ENCODE peak calls at places on chromosomes 2 and 18, in nine cellular contexts. One of them, this sample, is unnamed. For H3K4me1, the result is how much of the 10 kb centered on the place peaks cover.

GRCh38 chr18:59272221-59272888 is 899 bp downstream of the RAX start:
- DNase-seq in kidney: peak
- DNase-seq in stomach: no peak
- DNase-seq in CD4-positive, CD25-positive, alpha-beta regulatory T cell: no peak
- DNase-seq in hepatocyte: no peak
- DNase-seq in astrocyte: no peak
- DNase-seq in CD8-positive, alpha-beta T cell: no peak
- DNase-seq in vagina: no peak
- DNase-seq in uterus: no peak
- DNase-seq in this sample: no peak

GRCh38 chr2:110793034-110793433 is 60.7 kb downstream of the ACOXL start:
- DNase-seq in CD8-positive, alpha-beta T cell: no peak
- DNase-seq in uterus: no peak
- DNase-seq in vagina: no peak
- DNase-seq in stomach: no peak
- DNase-seq in hepatocyte: no peak
- DNase-seq in CD4-positive, CD25-positive, alpha-beta regulatory T cell: no peak
- DNase-seq in astrocyte: no peak
- DNase-seq in kidney: no peak
- DNase-seq in this sample: no peak

GRCh38 chr2:61135510-61135909 is 26.5 kb upstream of the C2orf74 start:
- DNase-seq in hepatocyte: peak
- DNase-seq in astrocyte: peak
- DNase-seq in CD4-positive, CD25-positive, alpha-beta regulatory T cell: no peak
- DNase-seq in CD8-positive, alpha-beta T cell: no peak
- DNase-seq in vagina: no peak
- DNase-seq in uterus: no peak
- DNase-seq in kidney: no peak
- DNase-seq in stomach: no peak
- DNase-seq in this sample: peak

GRCh38 chr2:20925265-20925889 is 102.5 kb upstream of the LDAH start:
- DNase-seq in CD8-positive, alpha-beta T cell: no peak
- DNase-seq in vagina: no peak
- DNase-seq in hepatocyte: peak
- DNase-seq in kidney: no peak
- DNase-seq in uterus: no peak
- DNase-seq in stomach: no peak
- DNase-seq in astrocyte: no peak
- DNase-seq in CD4-positive, CD25-positive, alpha-beta regulatory T cell: no peak
- DNase-seq in this sample: no peak

GRCh38 chr18:55932675-55933074 is 344.7 kb upstream of the TCF4 start:
- DNase-seq in uterus: no peak
- DNase-seq in stomach: no peak
- DNase-seq in astrocyte: no peak
- DNase-seq in vagina: no peak
- DNase-seq in CD8-positive, alpha-beta T cell: no peak
- DNase-seq in CD4-positive, CD25-positive, alpha-beta regulatory T cell: no peak
- DNase-seq in hepatocyte: peak
- DNase-seq in kidney: no peak
- DNase-seq in this sample: no peak

GRCh38 chr2:224156436-224156835 is 117.3 kb upstream of the SERPINE2 start:
- DNase-seq in CD4-positive, CD25-positive, alpha-beta regulatory T cell: no peak
- DNase-seq in stomach: no peak
- DNase-seq in hepatocyte: no peak
- DNase-seq in uterus: no peak
- DNase-seq in kidney: no peak
- DNase-seq in astrocyte: no peak
- DNase-seq in vagina: no peak
- DNase-seq in CD8-positive, alpha-beta T cell: no peak
- DNase-seq in this sample: no peak

GRCh38 chr2:27857417-27858172 is 32.6 kb downstream of the RBKS start:
- DNase-seq in vagina: no peak
- DNase-seq in astrocyte: peak
- DNase-seq in stomach: no peak
- DNase-seq in hepatocyte: no peak
- DNase-seq in CD4-positive, CD25-positive, alpha-beta regulatory T cell: no peak
- DNase-seq in uterus: no peak
- DNase-seq in CD8-positive, alpha-beta T cell: no peak
- DNase-seq in kidney: no peak
- DNase-seq in this sample: no peak

GRCh38 chr18:73684651-73685050 is 463.0 kb downstream of the FBXO15 start:
- DNase-seq in kidney: no peak
- DNase-seq in uterus: no peak
- DNase-seq in vagina: no peak
- DNase-seq in astrocyte: peak
- DNase-seq in CD8-positive, alpha-beta T cell: no peak
- DNase-seq in hepatocyte: no peak
- DNase-seq in stomach: no peak
- DNase-seq in CD4-positive, CD25-positive, alpha-beta regulatory T cell: no peak
- DNase-seq in this sample: no peak

GRCh38 chr18:49647496-49648168 is 85.8 kb downstream of the LIPG start:
- DNase-seq in kidney: no peak
- DNase-seq in vagina: no peak
- DNase-seq in stomach: no peak
- DNase-seq in CD4-positive, CD25-positive, alpha-beta regulatory T cell: no peak
- DNase-seq in uterus: no peak
- DNase-seq in astrocyte: peak
- DNase-seq in hepatocyte: no peak
- DNase-seq in CD8-positive, alpha-beta T cell: no peak
- DNase-seq in this sample: no peak

GRCh38 chr2:239376942-239377531 is 23.8 kb downstream of the HDAC4 start:
- DNase-seq in vagina: no peak
- DNase-seq in astrocyte: no peak
- DNase-seq in CD4-positive, CD25-positive, alpha-beta regulatory T cell: no peak
- DNase-seq in stomach: no peak
- DNase-seq in hepatocyte: no peak
- DNase-seq in CD8-positive, alpha-beta T cell: no peak
- DNase-seq in kidney: peak
- DNase-seq in uterus: no peak
- DNase-seq in this sample: no peak

GRCh38 chr2:219118504-219118903 is 42.1 kb downstream of the NHEJ1 start:
- DNase-seq in stomach: no peak
- DNase-seq in CD4-positive, CD25-positive, alpha-beta regulatory T cell: no peak
- DNase-seq in astrocyte: no peak
- DNase-seq in uterus: no peak
- DNase-seq in CD8-positive, alpha-beta T cell: no peak
- DNase-seq in vagina: no peak
- DNase-seq in hepatocyte: peak
- DNase-seq in kidney: no peak
- DNase-seq in this sample: no peak

GRCh38 chr2:113283704-113284284 is 5.1 kb upstream of the PAX8 start:
- DNase-seq in vagina: no peak
- DNase-seq in astrocyte: peak
- DNase-seq in kidney: peak
- DNase-seq in stomach: peak
- DNase-seq in CD4-positive, CD25-positive, alpha-beta regulatory T cell: no peak
- DNase-seq in CD8-positive, alpha-beta T cell: no peak
- DNase-seq in uterus: peak
- DNase-seq in hepatocyte: peak
- DNase-seq in this sample: no peak

GRCh38 chr2:21234721-21235120 is 111.0 kb downstream of the TDRD15 start:
- DNase-seq in CD8-positive, alpha-beta T cell: no peak
- DNase-seq in hepatocyte: no peak
- DNase-seq in astrocyte: no peak
- DNase-seq in CD4-positive, CD25-positive, alpha-beta regulatory T cell: no peak
- DNase-seq in kidney: no peak
- DNase-seq in uterus: no peak
- DNase-seq in vagina: no peak
- DNase-seq in stomach: no peak
- DNase-seq in this sample: no peak

GRCh38 chr2:180411631-180412030 is 404.5 kb upstream of the CWC22 start:
- DNase-seq in stomach: no peak
- DNase-seq in CD8-positive, alpha-beta T cell: no peak
- DNase-seq in hepatocyte: peak
- DNase-seq in CD4-positive, CD25-positive, alpha-beta regulatory T cell: no peak
- DNase-seq in vagina: no peak
- DNase-seq in astrocyte: no peak
- DNase-seq in kidney: no peak
- DNase-seq in uterus: no peak
- DNase-seq in this sample: no peak

GRCh38 chr2:69538872-69539548 is 101.8 kb upstream of the NFU1 start:
- DNase-seq in CD8-positive, alpha-beta T cell: no peak
- DNase-seq in hepatocyte: peak
- DNase-seq in CD4-positive, CD25-positive, alpha-beta regulatory T cell: no peak
- DNase-seq in astrocyte: no peak
- DNase-seq in vagina: no peak
- DNase-seq in stomach: no peak
- DNase-seq in uterus: no peak
- DNase-seq in kidney: no peak
- DNase-seq in this sample: no peak

GRCh38 chr2:178912416-178913056 is 105.3 kb upstream of the TTN start:
- DNase-seq in hepatocyte: no peak
- DNase-seq in stomach: no peak
- DNase-seq in uterus: no peak
- DNase-seq in astrocyte: peak
- DNase-seq in CD8-positive, alpha-beta T cell: no peak
- DNase-seq in kidney: no peak
- DNase-seq in vagina: no peak
- DNase-seq in CD4-positive, CD25-positive, alpha-beta regulatory T cell: no peak
- DNase-seq in this sample: no peak

GRCh38 chr2:205232086-205232485 is 450.2 kb upstream of the NRP2 start:
- DNase-seq in CD4-positive, CD25-positive, alpha-beta regulatory T cell: no peak
- DNase-seq in kidney: no peak
- DNase-seq in hepatocyte: no peak
- DNase-seq in astrocyte: no peak
- DNase-seq in stomach: no peak
- DNase-seq in uterus: no peak
- DNase-seq in CD8-positive, alpha-beta T cell: no peak
- DNase-seq in vagina: no peak
- DNase-seq in this sample: no peak

GRCh38 chr2:96962567-96963203 is 23.7 kb downstream of the FAM178B start:
- DNase-seq in uterus: no peak
- DNase-seq in vagina: no peak
- DNase-seq in stomach: no peak
- DNase-seq in CD8-positive, alpha-beta T cell: peak
- DNase-seq in astrocyte: no peak
- DNase-seq in CD4-positive, CD25-positive, alpha-beta regulatory T cell: peak
- DNase-seq in hepatocyte: no peak
- DNase-seq in kidney: no peak
- DNase-seq in this sample: peak

GRCh38 chr2:16650287-16651249 is 15.1 kb downstream of the CYRIA start:
- DNase-seq in CD4-positive, CD25-positive, alpha-beta regulatory T cell: no peak
- DNase-seq in astrocyte: peak
- DNase-seq in CD8-positive, alpha-beta T cell: no peak
- DNase-seq in kidney: no peak
- DNase-seq in hepatocyte: no peak
- DNase-seq in vagina: no peak
- DNase-seq in uterus: no peak
- DNase-seq in stomach: no peak
- DNase-seq in this sample: no peak

DNA sequence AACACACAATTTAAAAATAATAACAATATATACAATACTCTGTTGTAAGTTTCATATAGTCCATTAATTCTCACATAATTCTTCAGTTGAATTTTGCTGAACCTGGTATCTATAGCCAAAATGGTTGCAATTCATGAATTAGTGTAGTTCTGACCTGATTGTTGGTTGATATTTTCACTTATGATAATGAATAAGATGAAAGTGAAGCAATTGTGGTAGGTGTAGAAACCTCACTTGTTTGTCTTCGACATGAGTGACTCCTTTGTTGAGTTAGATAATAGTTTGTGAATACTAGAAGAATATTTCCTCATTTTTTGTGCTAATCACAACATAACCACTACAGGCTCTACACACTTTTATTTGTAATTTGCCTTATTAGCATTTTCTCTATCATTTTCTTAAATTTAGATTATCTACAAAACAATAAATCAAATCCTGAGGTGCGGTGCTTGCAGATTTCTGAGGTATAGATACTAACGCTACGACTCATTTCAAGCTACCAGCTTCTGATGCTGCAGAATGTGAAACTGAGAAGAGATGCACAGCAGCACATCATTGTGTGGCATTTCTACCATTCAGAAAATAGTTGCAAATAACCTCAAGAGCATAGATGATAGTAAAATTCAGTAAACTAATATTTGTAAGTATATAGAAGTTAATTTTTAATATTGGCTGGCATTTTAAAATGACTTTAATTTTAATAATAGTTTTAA is 117.9 kb downstream of the KCNH7 start:
- DNase-seq in kidney: no peak
- DNase-seq in astrocyte: no peak
- DNase-seq in CD4-positive, CD25-positive, alpha-beta regulatory T cell: no peak
- DNase-seq in hepatocyte: no peak
- DNase-seq in vagina: no peak
- DNase-seq in stomach: no peak
- DNase-seq in uterus: no peak
- DNase-seq in CD8-positive, alpha-beta T cell: no peak
- DNase-seq in this sample: no peak
- H3K4me3 ChIP-seq in kidney: no peak
- H3K4me3 ChIP-seq in astrocyte: no peak
- H3K4me3 ChIP-seq in CD4-positive, CD25-positive, alpha-beta regulatory T cell: no peak
- H3K4me3 ChIP-seq in hepatocyte: no peak
- H3K4me3 ChIP-seq in vagina: no peak
- H3K4me3 ChIP-seq in stomach: no peak
- H3K4me3 ChIP-seq in uterus: no peak
- H3K4me3 ChIP-seq in CD8-positive, alpha-beta T cell: no peak
- H3K4me3 ChIP-seq in this sample: no peak

GRCh38 chr2:207153266-207153990 is 12.3 kb downstream of the KLF7 start:
- DNase-seq in uterus: no peak
- DNase-seq in astrocyte: no peak
- DNase-seq in kidney: no peak
- DNase-seq in CD4-positive, CD25-positive, alpha-beta regulatory T cell: no peak
- DNase-seq in vagina: no peak
- DNase-seq in stomach: no peak
- DNase-seq in hepatocyte: no peak
- DNase-seq in CD8-positive, alpha-beta T cell: no peak
- DNase-seq in this sample: no peak
- H3K4me1 ChIP-seq in uterus: under half
- H3K4me1 ChIP-seq in astrocyte: half or more
- H3K4me1 ChIP-seq in kidney: under half
- H3K4me1 ChIP-seq in CD4-positive, CD25-positive, alpha-beta regulatory T cell: under half
- H3K4me1 ChIP-seq in vagina: half or more
- H3K4me1 ChIP-seq in stomach: half or more
- H3K4me1 ChIP-seq in hepatocyte: under half
- H3K4me1 ChIP-seq in CD8-positive, alpha-beta T cell: half or more
- H3K4me1 ChIP-seq in this sample: half or more

DNA sequence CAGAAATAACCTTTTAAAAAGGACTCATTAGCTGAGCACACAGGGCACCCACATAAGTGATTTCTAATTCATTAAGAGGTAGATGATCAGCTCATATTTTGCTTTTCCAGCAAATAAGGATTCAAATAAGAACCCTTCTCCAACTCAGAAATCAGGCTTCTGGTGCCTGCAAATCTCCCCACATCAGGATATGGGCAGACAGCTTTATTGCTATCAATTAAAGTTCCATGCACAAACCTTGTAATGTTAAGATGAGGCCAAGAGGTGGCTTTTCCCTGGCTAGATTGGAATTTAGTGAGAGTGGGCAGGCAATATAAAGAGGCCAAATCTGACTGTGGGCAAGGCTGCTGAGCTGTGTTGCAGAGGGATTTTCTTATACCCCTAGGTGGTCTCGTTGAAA is 193.6 kb downstream of the SH3RF3 start:
- DNase-seq in uterus: no peak
- DNase-seq in stomach: no peak
- DNase-seq in CD4-positive, CD25-positive, alpha-beta regulatory T cell: no peak
- DNase-seq in astrocyte: no peak
- DNase-seq in vagina: no peak
- DNase-seq in hepatocyte: no peak
- DNase-seq in CD8-positive, alpha-beta T cell: no peak
- DNase-seq in kidney: no peak
- DNase-seq in this sample: no peak
- H3K27ac ChIP-seq in uterus: peak
- H3K27ac ChIP-seq in stomach: peak
- H3K27ac ChIP-seq in CD4-positive, CD25-positive, alpha-beta regulatory T cell: no peak
- H3K27ac ChIP-seq in astrocyte: no peak
- H3K27ac ChIP-seq in vagina: peak
- H3K27ac ChIP-seq in hepatocyte: peak
- H3K27ac ChIP-seq in CD8-positive, alpha-beta T cell: no peak
- H3K27ac ChIP-seq in kidney: peak
- H3K27ac ChIP-seq in this sample: no peak

GRCh38 chr2:121530563-121531334 is at the start of gene RNU4ATAC:
- DNase-seq in vagina: no peak
- DNase-seq in CD4-positive, CD25-positive, alpha-beta regulatory T cell: peak
- DNase-seq in hepatocyte: peak
- DNase-seq in uterus: peak
- DNase-seq in CD8-positive, alpha-beta T cell: peak
- DNase-seq in kidney: peak
- DNase-seq in stomach: peak
- DNase-seq in astrocyte: peak
- DNase-seq in this sample: peak
- H3K4me3 ChIP-seq in vagina: peak
- H3K4me3 ChIP-seq in CD4-positive, CD25-positive, alpha-beta regulatory T cell: peak
- H3K4me3 ChIP-seq in hepatocyte: peak
- H3K4me3 ChIP-seq in uterus: peak
- H3K4me3 ChIP-seq in CD8-positive, alpha-beta T cell: peak
- H3K4me3 ChIP-seq in kidney: peak
- H3K4me3 ChIP-seq in stomach: peak
- H3K4me3 ChIP-seq in astrocyte: peak
- H3K4me3 ChIP-seq in this sample: peak